ENCODE peak calls at places on chromosomes 2 and 18, in four cellular contexts. G, U, L and A are unnamed samples.

GRCh38 chr2:47072018-47072691 is 83.0 kb downstream of the STPG4 start:
- DNase-seq in U (peak; percentile 82), G (peak; percentile 91), L (no peak), A (no peak)

GRCh38 chr2:212922701-212923100 is 228.7 kb downstream of the IKZF2 start:
- DNase-seq in L (no peak), U (no peak), G (no peak), A (no peak)

GRCh38 chr2:44171018-44171417 is 2.3 kb downstream of the PPM1B start:
- DNase-seq in G (no peak), L (no peak), U (peak; percentile 49), A (no peak)

GRCh38 chr2:169087757-169088379 is 18.5 kb downstream of the DHRS9 start:
- DNase-seq in U (no peak), G (no peak), L (no peak), A (no peak)

GRCh38 chr18:13375302-13376255 is 157.0 kb downstream of the LDLRAD4 start:
- DNase-seq in G (peak; percentile 35), L (peak; percentile 76), U (no peak), A (no peak)

GRCh38 chr2:29224693-29225551 is 109.7 kb downstream of the CLIP4 start:
- DNase-seq in G (no peak), U (no peak), L (no peak), A (no peak)

GRCh38 chr18:25560369-25560768 is 208.4 kb upstream of the ZNF521 start:
- DNase-seq in G (no peak), L (no peak), U (peak; percentile 23), A (no peak)

GRCh38 chr2:71778514-71779305 is 325.3 kb downstream of the DYSF start:
- DNase-seq in U (no peak), L (no peak), G (no peak), A (no peak)

GRCh38 chr2:199273043-199273647 is 184.6 kb downstream of the SATB2 start:
- DNase-seq in U (peak; percentile 5), G (no peak), L (no peak), A (no peak)

GRCh38 chr18:11733031-11733430 is 44.0 kb downstream of the GNAL start:
- DNase-seq in L (peak; percentile 39), G (peak; percentile 72), U (peak; percentile 45), A (peak; percentile 42)

GRCh38 chr2:233455491-233455890 is 101.2 kb downstream of the DGKD start:
- DNase-seq in G (peak; percentile 11), L (no peak), U (no peak), A (no peak)

GRCh38 chr2:23751747-23752265 is 175.1 kb downstream of the ATAD2B start:
- DNase-seq in G (no peak), L (no peak), U (no peak), A (no peak)

GRCh38 chr18:6566338-6566911 is 151.7 kb upstream of the L3MBTL4 start:
- DNase-seq in U (no peak), G (no peak), L (no peak), A (no peak)

GRCh38 chr2:167787021-167787420 is 460.4 kb downstream of the STK39 start:
- DNase-seq in L (no peak), U (no peak), G (no peak), A (no peak)

GRCh38 chr2:176098366-176099158 is 1.0 kb upstream of the HOXD12 start:
- DNase-seq in L (no peak), U (no peak), G (no peak), A (no peak)

GRCh38 chr2:128315829-128316776 is 2.6 kb downstream of the HS6ST1 start:
- DNase-seq in U (no peak), G (peak; percentile 36), L (no peak), A (no peak)

GRCh38 chr2:158189526-158189925 is 87.8 kb downstream of the UPP2 start:
- DNase-seq in L (no peak), U (no peak), G (no peak), A (peak; percentile 21)

GRCh38 chr2:162100579-162100978 is 26.6 kb upstream of the DPP4 start:
- DNase-seq in U (no peak), G (no peak), L (no peak), A (no peak)

GRCh38 chr2:159094173-159094737 is 125.8 kb downstream of the TANC1 start:
- DNase-seq in G (peak; percentile 74), U (no peak), L (no peak), A (no peak)

GRCh38 chr2:196849895-196850294 is 40.7 kb upstream of the C2orf66 start:
- DNase-seq in G (no peak), U (peak; percentile 18), L (no peak), A (no peak)

GRCh38 chr2:69214898-69215297 is 172.1 kb downstream of the GFPT1 start:
- DNase-seq in L (no peak), U (peak; percentile 42), G (no peak), A (no peak)